ENCODE peak calls at places on chromosomes 6 and 20, in five cellular contexts. One of them, this sample, is unnamed.

GRCh38 chr6:71419954-71420692 is 131.5 kb downstream of the OGFRL1 start:
- DNase-seq in stimulated activated CD4-positive, alpha-beta T cell treated with anti-CD3 and anti-CD28 coated beads, Interleukin-2, amount 100 ng/mL, for 24 hours: peak
- DNase-seq in AG10803: peak
- DNase-seq in stimulated activated naive CD8-positive, alpha-beta T cell treated with anti-CD3 and anti-CD28 coated beads, Interleukin-15, Interleukin-2, amounts not matched to agents 100 U/mL and 50 U/mL, for 24 hours: peak
- DNase-seq in fibroblast of pulmonary artery: peak
- DNase-seq in this sample: no peak

GRCh38 chr6:70725817-70726413 is 58.2 kb downstream of the SMAP1 start:
- DNase-seq in stimulated activated CD4-positive, alpha-beta T cell treated with anti-CD3 and anti-CD28 coated beads, Interleukin-2, amount 100 ng/mL, for 24 hours: no peak
- DNase-seq in AG10803: peak
- DNase-seq in stimulated activated naive CD8-positive, alpha-beta T cell treated with anti-CD3 and anti-CD28 coated beads, Interleukin-15, Interleukin-2, amounts not matched to agents 100 U/mL and 50 U/mL, for 24 hours: no peak
- DNase-seq in fibroblast of pulmonary artery: peak
- DNase-seq in this sample: no peak

GRCh38 chr6:144215402-144215931 is 65.2 kb downstream of the STX11 start:
- DNase-seq in stimulated activated CD4-positive, alpha-beta T cell treated with anti-CD3 and anti-CD28 coated beads, Interleukin-2, amount 100 ng/mL, for 24 hours: peak
- DNase-seq in AG10803: peak
- DNase-seq in stimulated activated naive CD8-positive, alpha-beta T cell treated with anti-CD3 and anti-CD28 coated beads, Interleukin-15, Interleukin-2, amounts not matched to agents 100 U/mL and 50 U/mL, for 24 hours: peak
- DNase-seq in fibroblast of pulmonary artery: peak
- DNase-seq in this sample: no peak

GRCh38 chr6:137625808-137626207 is 131.6 kb upstream of the OLIG3 start:
- DNase-seq in stimulated activated CD4-positive, alpha-beta T cell treated with anti-CD3 and anti-CD28 coated beads, Interleukin-2, amount 100 ng/mL, for 24 hours: no peak
- DNase-seq in AG10803: no peak
- DNase-seq in stimulated activated naive CD8-positive, alpha-beta T cell treated with anti-CD3 and anti-CD28 coated beads, Interleukin-15, Interleukin-2, amounts not matched to agents 100 U/mL and 50 U/mL, for 24 hours: no peak
- DNase-seq in fibroblast of pulmonary artery: no peak
- DNase-seq in this sample: no peak

GRCh38 chr6:7230956-7231713 is 81.9 kb downstream of the SSR1 start:
- DNase-seq in stimulated activated CD4-positive, alpha-beta T cell treated with anti-CD3 and anti-CD28 coated beads, Interleukin-2, amount 100 ng/mL, for 24 hours: no peak
- DNase-seq in AG10803: no peak
- DNase-seq in stimulated activated naive CD8-positive, alpha-beta T cell treated with anti-CD3 and anti-CD28 coated beads, Interleukin-15, Interleukin-2, amounts not matched to agents 100 U/mL and 50 U/mL, for 24 hours: no peak
- DNase-seq in fibroblast of pulmonary artery: no peak
- DNase-seq in this sample: no peak

GRCh38 chr6:81999270-81999669 is 246.8 kb upstream of the TENT5A start:
- DNase-seq in stimulated activated CD4-positive, alpha-beta T cell treated with anti-CD3 and anti-CD28 coated beads, Interleukin-2, amount 100 ng/mL, for 24 hours: no peak
- DNase-seq in AG10803: no peak
- DNase-seq in stimulated activated naive CD8-positive, alpha-beta T cell treated with anti-CD3 and anti-CD28 coated beads, Interleukin-15, Interleukin-2, amounts not matched to agents 100 U/mL and 50 U/mL, for 24 hours: no peak
- DNase-seq in fibroblast of pulmonary artery: no peak
- DNase-seq in this sample: no peak

GRCh38 chr20:22601361-22602141 is 17.2 kb upstream of the FOXA2 start:
- DNase-seq in stimulated activated CD4-positive, alpha-beta T cell treated with anti-CD3 and anti-CD28 coated beads, Interleukin-2, amount 100 ng/mL, for 24 hours: no peak
- DNase-seq in AG10803: no peak
- DNase-seq in stimulated activated naive CD8-positive, alpha-beta T cell treated with anti-CD3 and anti-CD28 coated beads, Interleukin-15, Interleukin-2, amounts not matched to agents 100 U/mL and 50 U/mL, for 24 hours: no peak
- DNase-seq in fibroblast of pulmonary artery: no peak
- DNase-seq in this sample: no peak

GRCh38 chr6:24775520-24776058 is 852 bp downstream of the GMNN start:
- DNase-seq in stimulated activated CD4-positive, alpha-beta T cell treated with anti-CD3 and anti-CD28 coated beads, Interleukin-2, amount 100 ng/mL, for 24 hours: peak
- DNase-seq in AG10803: peak
- DNase-seq in stimulated activated naive CD8-positive, alpha-beta T cell treated with anti-CD3 and anti-CD28 coated beads, Interleukin-15, Interleukin-2, amounts not matched to agents 100 U/mL and 50 U/mL, for 24 hours: peak
- DNase-seq in fibroblast of pulmonary artery: peak
- DNase-seq in this sample: peak

GRCh38 chr6:137416376-137417109 is 77.7 kb downstream of the OLIG3 start:
- DNase-seq in stimulated activated CD4-positive, alpha-beta T cell treated with anti-CD3 and anti-CD28 coated beads, Interleukin-2, amount 100 ng/mL, for 24 hours: no peak
- DNase-seq in AG10803: peak
- DNase-seq in stimulated activated naive CD8-positive, alpha-beta T cell treated with anti-CD3 and anti-CD28 coated beads, Interleukin-15, Interleukin-2, amounts not matched to agents 100 U/mL and 50 U/mL, for 24 hours: no peak
- DNase-seq in fibroblast of pulmonary artery: peak
- DNase-seq in this sample: no peak

GRCh38 chr6:36099872-36100483 is 30.3 kb upstream of the MAPK13 start:
- DNase-seq in stimulated activated CD4-positive, alpha-beta T cell treated with anti-CD3 and anti-CD28 coated beads, Interleukin-2, amount 100 ng/mL, for 24 hours: no peak
- DNase-seq in AG10803: no peak
- DNase-seq in stimulated activated naive CD8-positive, alpha-beta T cell treated with anti-CD3 and anti-CD28 coated beads, Interleukin-15, Interleukin-2, amounts not matched to agents 100 U/mL and 50 U/mL, for 24 hours: no peak
- DNase-seq in fibroblast of pulmonary artery: peak
- DNase-seq in this sample: peak

This sample was measured in effector memory CD8-positive, alpha-beta T cell.